ENCODE peak calls at places on chromosomes 13 and 19, in nine cellular contexts. Q is AG10803; G is heart left ventricle; D is fibroblast of pulmonary artery; O is NT2/D1; P is pancreas; F is BJ; R is CD8-positive, alpha-beta memory T cell; Y is AG09309. H is an unnamed sample.

GRCh38 chr13:25232937-25233515 is 54.3 kb downstream of the MTMR6 start:
- DNase-seq in G (no peak), F (no peak), D (peak), Q (peak), O (no peak), R (no peak), P (no peak), Y (peak), H (no peak)

GRCh38 chr19:43465468-43466120 is at the start of gene LYPD3:
- DNase-seq in Y (no peak), Q (peak), P (peak), R (no peak), D (peak), F (peak), O (no peak), G (no peak), H (no peak)

GRCh38 chr19:45250832-45251451 is at the start of gene MARK4:
- DNase-seq in P (peak), Y (no peak), R (peak), G (peak), O (no peak), D (peak), Q (peak), F (no peak), H (peak)

GRCh38 chr13:81018936-81019335 is 678.0 kb upstream of the SPRY2 start:
- DNase-seq in O (no peak), F (no peak), R (no peak), D (no peak), P (no peak), Q (no peak), G (no peak), Y (no peak), H (no peak)

GRCh38 chr19:49427855-49428546 is 2.8 kb downstream of the GFY start:
- DNase-seq in P (no peak), F (no peak), D (no peak), G (no peak), Q (no peak), O (no peak), Y (no peak), R (no peak), H (no peak)

GRCh38 chr13:31767175-31767900 is 28.0 kb downstream of the RXFP2 start:
- DNase-seq in Y (peak), O (no peak), R (no peak), P (no peak), Q (peak), G (no peak), D (peak), F (no peak), H (no peak)

GRCh38 chr19:54136086-54136863 is 1.3 kb upstream of the CNOT3 start:
- DNase-seq in G (no peak), R (no peak), O (no peak), D (peak), P (no peak), Q (peak), Y (no peak), F (no peak), H (no peak)

GRCh38 chr19:45059258-45059965 is 16.9 kb downstream of the ZNF296 start:
- DNase-seq in R (peak), D (peak), Q (peak), Y (no peak), O (no peak), P (no peak), G (peak), F (no peak), H (peak)

GRCh38 chr19:41626877-41627276 is at the start of gene CEACAM4:
- DNase-seq in P (peak), Q (no peak), F (no peak), R (no peak), G (peak), D (no peak), O (no peak), Y (no peak), H (no peak)

GRCh38 chr13:50713849-50714248 is 129.6 kb downstream of the DLEU7 start:
- DNase-seq in D (peak), O (no peak), R (no peak), F (peak), P (no peak), G (no peak), Q (peak), Y (peak), H (no peak)

GRCh38 chr19:33290956-33291622 is 11.2 kb downstream of the CEBPA start:
- DNase-seq in Q (no peak), G (no peak), P (peak), D (no peak), Y (no peak), F (no peak), R (no peak), O (no peak), H (no peak)

GRCh38 chr19:33294058-33294798 is 8.1 kb downstream of the CEBPA start:
- DNase-seq in P (no peak), Y (no peak), O (no peak), R (no peak), D (no peak), F (no peak), G (no peak), Q (no peak), H (no peak)

GRCh38 chr19:33292595-33293254 is 9.6 kb downstream of the CEBPA start:
- DNase-seq in Q (peak), R (no peak), F (no peak), Y (no peak), D (no peak), P (no peak), G (peak), O (no peak), H (no peak)

GRCh38 chr19:33291623-33292534 is 10.5 kb downstream of the CEBPA start:
- DNase-seq in F (no peak), R (no peak), G (no peak), D (no peak), P (no peak), Y (no peak), O (no peak), Q (no peak), H (no peak)

DNA sequence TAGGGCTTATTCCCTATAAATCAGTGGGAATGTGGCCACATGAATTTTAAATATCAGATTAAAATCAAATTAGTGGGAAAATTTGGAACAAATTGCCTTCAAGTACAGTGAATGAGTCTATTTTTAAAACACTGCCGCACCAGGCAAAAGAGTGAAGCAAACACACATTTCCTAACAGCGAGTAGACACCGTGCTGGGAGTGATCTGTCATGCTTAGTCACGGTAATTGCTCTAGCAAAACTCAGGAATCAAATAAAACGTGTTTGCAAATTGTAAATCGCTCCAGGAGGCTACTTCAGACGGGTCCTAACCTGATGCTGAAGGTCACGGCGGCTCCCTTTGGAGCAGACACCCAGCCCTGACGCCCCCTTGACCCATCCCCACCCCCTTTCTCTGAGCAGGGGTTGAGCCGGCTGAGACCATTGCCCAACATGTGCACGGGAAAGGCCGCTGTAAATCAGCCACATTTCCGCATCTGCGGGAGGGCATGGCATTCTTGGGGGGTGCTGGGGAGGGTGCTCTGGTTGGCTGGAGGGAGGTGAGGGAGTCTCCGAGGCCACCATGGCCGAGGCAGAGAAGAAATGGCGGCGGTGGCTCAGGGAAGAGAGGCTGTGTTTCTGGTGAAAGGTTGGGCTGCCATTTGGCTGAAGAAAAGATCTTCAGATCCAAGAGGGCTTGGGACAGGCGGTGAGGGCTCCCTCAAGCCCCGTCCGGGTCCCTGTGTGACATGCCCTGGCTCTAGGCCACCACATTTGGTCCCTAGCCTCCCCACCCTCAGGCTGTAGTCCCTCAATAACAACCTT is 8.9 kb downstream of the CEBPA start:
- DNase-seq in P (no peak), G (no peak), F (peak), D (peak), O (no peak), Y (peak), R (no peak), Q (peak), H (no peak)
- H3K4me3 ChIP-seq in P (no peak), G (no peak), F (no peak), D (no peak), O (no peak), Y (peak), R (no peak), Q (peak), H (no peak)

GRCh38 chr13:44573071-44573470 is 3.1 kb downstream of the TSC22D1 start:
- DNase-seq in R (no peak), D (no peak), Y (no peak), G (no peak), F (no peak), Q (no peak), P (no peak), O (no peak), H (no peak)

GRCh38 chr13:44575741-44576395 is at the start of gene TSC22D1:
- DNase-seq in Q (peak), G (peak), O (no peak), R (peak), D (peak), F (no peak), Y (peak), P (peak), H (peak)

GRCh38 chr13:44574466-44574855 is 1.7 kb downstream of the TSC22D1 start:
- DNase-seq in D (no peak), P (no peak), G (no peak), F (no peak), O (no peak), Q (no peak), R (no peak), Y (no peak), H (no peak)

GRCh38 chr13:44575035-44575434 is 1.1 kb downstream of the TSC22D1 start:
- DNase-seq in Q (no peak), G (no peak), P (no peak), D (no peak), Y (no peak), O (no peak), R (no peak), F (no peak), H (no peak)

GRCh38 chr13:44573790-44574465 is 2.2 kb downstream of the TSC22D1 start:
- DNase-seq in O (no peak), Y (peak), Q (peak), P (no peak), R (no peak), G (no peak), F (no peak), D (peak), H (no peak)
- H3K4me3 ChIP-seq in O (no peak), Y (peak), Q (peak), P (peak), R (no peak), G (no peak), F (peak), D (peak), H (no peak)

GRCh38 chr19:10111405-10111811 is at the start of gene P2RY11:
- DNase-seq in R (no peak), O (no peak), Y (no peak), F (no peak), D (no peak), G (no peak), Q (no peak), P (peak), H (peak)
- H3K4me3 ChIP-seq in R (no peak), O (no peak), Y (no peak), F (no peak), D (no peak), G (no peak), Q (no peak), P (no peak), H (no peak)

DNA sequence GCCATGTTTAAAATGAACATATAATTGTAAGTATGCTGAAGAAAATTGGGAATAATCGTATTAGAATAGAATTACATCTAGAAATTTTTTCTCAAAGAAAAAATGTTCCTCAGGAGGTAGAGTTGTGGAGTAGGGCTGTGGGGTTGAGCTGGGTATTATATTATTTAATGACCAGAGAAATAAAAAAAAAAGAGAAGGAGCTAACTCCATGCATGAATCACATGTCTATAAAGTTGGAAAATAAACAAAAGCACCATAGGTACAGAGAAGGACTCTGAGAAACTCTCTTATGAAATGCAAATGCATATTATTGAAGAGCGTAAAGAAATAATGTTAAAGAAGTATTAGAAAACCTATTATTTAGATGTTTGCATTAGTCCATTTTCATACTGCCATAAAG is 405.5 kb downstream of the EFNB2 start:
- DNase-seq in G (no peak), Q (no peak), P (no peak), O (no peak), D (no peak), F (no peak), R (no peak), Y (no peak), H (no peak)
- H3K4me3 ChIP-seq in G (no peak), Q (no peak), P (no peak), O (no peak), D (no peak), F (no peak), R (no peak), Y (no peak), H (no peak)

GRCh38 chr13:44404261-44405139 is 30.9 kb downstream of the SERP2 start:
- DNase-seq in R (no peak), Y (no peak), D (no peak), Q (no peak), G (no peak), O (no peak), F (no peak), P (no peak), H (no peak)
- H3K4me3 ChIP-seq in R (no peak), Y (no peak), D (no peak), Q (no peak), G (no peak), O (peak), F (no peak), P (no peak), H (no peak)

GRCh38 chr19:17794731-17795494 is at the start of gene B3GNT3:
- DNase-seq in P (peak), O (no peak), Y (no peak), G (no peak), F (no peak), D (peak), Q (no peak), R (no peak), H (no peak)

GRCh38 chr19:17797397-17798201 is 2.7 kb downstream of the B3GNT3 start:
- DNase-seq in D (no peak), Q (no peak), R (no peak), G (no peak), Y (no peak), F (no peak), O (no peak), P (no peak), H (no peak)

GRCh38 chr19:17796838-17797168 is 1.9 kb downstream of the B3GNT3 start:
- DNase-seq in D (no peak), G (no peak), O (no peak), P (no peak), F (no peak), Y (no peak), Q (no peak), R (no peak), H (no peak)

GRCh38 chr19:17795495-17795856 is 538 bp downstream of the B3GNT3 start:
- DNase-seq in G (no peak), F (no peak), D (no peak), O (no peak), Y (no peak), Q (no peak), P (no peak), R (no peak), H (no peak)

DNA sequence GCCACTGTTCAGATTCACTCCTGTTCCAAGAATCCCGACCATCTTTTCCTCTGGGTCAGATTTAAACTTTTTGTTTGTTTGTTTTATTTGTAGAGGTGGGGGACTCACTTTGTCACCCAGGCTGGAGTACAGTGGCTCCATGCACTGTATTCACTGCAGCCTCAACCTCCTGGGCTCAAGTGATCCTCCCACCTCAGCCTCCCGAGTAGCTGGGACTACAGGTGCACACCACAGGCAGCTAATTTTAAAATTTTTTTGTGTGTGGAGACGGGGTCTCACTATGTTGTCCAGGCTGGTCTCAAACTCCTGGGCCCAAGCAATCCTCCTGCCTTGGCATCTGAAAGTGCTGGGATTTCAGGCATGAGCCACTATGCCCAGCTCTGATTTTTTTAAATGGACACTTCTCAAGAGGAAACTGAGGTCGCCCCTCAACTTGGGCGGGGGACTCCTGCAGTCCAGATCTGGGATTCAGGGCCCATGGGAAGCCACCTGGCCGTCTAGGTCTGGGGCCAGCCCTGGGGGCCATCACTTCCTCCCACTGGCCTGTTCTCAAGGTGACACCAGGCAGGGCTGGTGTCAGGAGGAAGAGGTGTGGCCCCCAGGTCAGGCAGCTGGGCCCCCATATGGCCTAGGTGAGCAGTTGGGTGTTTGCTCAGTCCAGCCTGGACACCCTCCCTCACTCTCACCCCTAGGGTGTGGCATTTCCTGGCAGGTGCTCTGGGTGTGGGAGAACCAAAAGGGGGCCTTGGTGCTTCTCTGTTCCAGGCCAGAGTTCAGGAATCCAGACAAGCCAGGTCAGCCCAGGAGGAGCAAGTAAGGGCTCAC is 1.3 kb downstream of the B3GNT3 start:
- DNase-seq in O (no peak), F (no peak), R (no peak), Y (no peak), P (no peak), D (no peak), G (no peak), Q (no peak), H (no peak)
- H3K4me3 ChIP-seq in O (no peak), F (no peak), R (no peak), Y (no peak), P (no peak), D (no peak), G (no peak), Q (no peak), H (no peak)

DNA sequence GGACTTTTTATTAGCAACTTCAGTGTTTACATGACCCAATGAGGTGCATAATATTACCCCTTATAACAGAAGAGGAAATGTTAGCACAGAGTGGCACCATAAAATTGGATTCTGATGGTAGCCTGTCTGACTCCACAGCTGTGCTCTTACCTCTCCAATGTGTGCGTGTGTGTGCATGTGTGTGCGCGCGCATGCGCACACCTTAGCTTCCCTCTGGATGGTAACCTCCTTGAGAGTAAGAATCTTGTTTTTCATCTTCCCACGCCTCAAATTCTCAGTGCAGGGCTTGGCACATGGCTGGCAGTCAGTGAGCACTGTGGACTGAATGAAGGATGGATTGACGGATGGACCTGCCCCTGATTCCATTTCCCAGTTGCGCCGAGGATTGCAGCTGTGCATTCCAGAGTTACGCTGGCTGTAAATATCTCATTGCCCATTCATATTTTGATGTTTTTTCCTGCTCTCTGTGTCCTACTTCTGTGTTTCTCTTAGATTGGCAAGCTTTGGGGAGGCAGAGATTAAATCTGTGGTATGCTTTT is 99.2 kb upstream of the WASF3 start:
- DNase-seq in G (no peak), Q (no peak), D (no peak), Y (no peak), O (no peak), P (no peak), F (no peak), R (no peak), H (no peak)
- H3K4me3 ChIP-seq in G (no peak), Q (no peak), D (no peak), Y (no peak), O (no peak), P (no peak), F (no peak), R (no peak), H (no peak)

DNA sequence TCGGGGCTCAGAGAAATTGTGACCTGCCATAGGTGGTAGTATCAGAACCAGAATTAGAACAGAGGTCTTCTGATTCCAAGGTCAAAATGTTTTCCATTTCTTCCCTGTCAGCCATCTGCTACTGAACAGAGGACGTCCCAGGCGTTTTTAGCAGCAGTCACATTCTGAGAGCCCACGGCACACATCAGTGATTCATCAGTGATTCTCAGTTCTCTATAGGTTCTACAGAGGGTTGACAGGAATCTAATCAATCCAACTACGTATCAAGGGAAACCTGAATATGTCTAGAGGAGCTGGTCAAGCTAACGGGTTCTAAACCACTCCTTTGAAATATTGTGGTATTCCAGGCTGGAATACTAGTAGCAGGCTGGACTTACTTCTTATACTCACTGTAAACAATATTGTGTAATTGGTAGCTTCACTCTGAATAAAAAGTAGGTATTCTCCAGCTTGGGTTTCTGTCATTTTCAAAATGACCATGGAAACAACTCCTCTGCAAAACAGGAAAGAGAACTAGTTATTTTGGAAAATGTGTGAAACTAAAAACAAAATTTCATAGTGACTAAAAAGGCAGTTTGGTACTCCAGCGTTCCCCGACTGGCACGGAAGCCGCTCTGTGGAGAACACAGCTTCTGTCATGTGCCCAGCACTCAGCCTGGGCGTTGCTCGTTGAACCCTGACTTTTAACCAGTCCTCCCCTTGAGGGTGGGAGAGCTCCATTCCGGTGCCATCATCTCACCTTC is 43.2 kb downstream of the FLT3 start:
- DNase-seq in O (no peak), F (no peak), G (no peak), D (no peak), Y (no peak), P (no peak), R (no peak), Q (no peak), H (no peak)
- H3K4me3 ChIP-seq in O (no peak), F (no peak), G (no peak), D (no peak), Y (no peak), P (no peak), R (no peak), Q (no peak), H (no peak)

GRCh38 chr19:38664503-38665211 is 17.2 kb downstream of the ACTN4 start:
- DNase-seq in O (no peak), G (peak), P (no peak), D (no peak), F (no peak), Y (no peak), Q (no peak), R (no peak), H (no peak)
- H3K4me3 ChIP-seq in O (no peak), G (no peak), P (no peak), D (no peak), F (no peak), Y (no peak), Q (no peak), R (no peak), H (no peak)

GRCh38 chr19:35155981-35156672 is 1.6 kb downstream of the FXYD5 start:
- DNase-seq in Q (no peak), R (no peak), F (no peak), D (no peak), Y (no peak), P (no peak), G (no peak), O (no peak), H (no peak)
- H3K4me3 ChIP-seq in Q (peak), R (peak), F (peak), D (peak), Y (peak), P (no peak), G (peak), O (no peak), H (peak)

H was measured in effector memory CD4-positive, alpha-beta T cell.